ENCODE peak calls at places on chromosomes 11 and 22, in six cellular contexts. G, P, B, E, D and S are unnamed samples.

GRCh38 chr11:8056810-8057463 is 24.1 kb upstream of the TUB start:
- DNase-seq in P (no peak), E (no peak), D (no peak), G (no peak), B (no peak), S (peak; percentile 53)

GRCh38 chr11:67420646-67421420 is 5.4 kb downstream of the CARNS1 start:
- DNase-seq in G (peak; percentile 99), D (peak; percentile 81), B (peak; percentile 96), P (peak; percentile 97), E (peak; percentile 45), S (peak; percentile 97)

GRCh38 chr11:65377036-65377435 is 5.4 kb downstream of the SLC25A45 start:
- DNase-seq in G (no peak), B (no peak), E (no peak), D (no peak), P (no peak), S (no peak)

GRCh38 chr11:83054001-83054400 is 17.7 kb downstream of the RAB30 start:
- DNase-seq in D (no peak), G (no peak), P (no peak), B (no peak), E (no peak), S (no peak)

GRCh38 chr11:61172888-61173287 is 11.7 kb upstream of the VPS37C start:
- DNase-seq in P (no peak), D (no peak), B (no peak), E (no peak), G (no peak), S (no peak)

GRCh38 chr22:36344106-36344827 is 43.5 kb downstream of the MYH9 start:
- DNase-seq in P (no peak), D (no peak), B (no peak), E (no peak), G (no peak), S (no peak)

GRCh38 chr22:31945971-31946680 is 1.8 kb downstream of the YWHAH start:
- DNase-seq in B (no peak), G (no peak), P (no peak), E (no peak), D (no peak), S (no peak)

GRCh38 chr22:37498289-37498909 is 12.2 kb upstream of the MFNG start:
- DNase-seq in D (no peak), G (peak; percentile 76), E (no peak), P (no peak), B (no peak), S (no peak)

GRCh38 chr22:42262964-42263363 is 7.5 kb downstream of the TCF20 start:
- DNase-seq in D (no peak), G (no peak), E (no peak), P (no peak), B (no peak), S (no peak)

GRCh38 chr11:75585271-75585670 is 23.2 kb downstream of the SERPINH1 start:
- DNase-seq in G (no peak), E (no peak), B (no peak), D (no peak), P (no peak), S (no peak)

GRCh38 chr22:42335839-42336378 is 65.5 kb upstream of the TCF20 start:
- DNase-seq in E (no peak), G (no peak), P (no peak), B (no peak), D (no peak), S (no peak)

GRCh38 chr11:109205312-109205711 is 216.7 kb upstream of the C11orf87 start:
- DNase-seq in D (no peak), P (no peak), E (no peak), B (no peak), G (no peak), S (no peak)

GRCh38 chr11:69156673-69157155 is 979 bp downstream of the SMIM38 start:
- DNase-seq in E (no peak), P (no peak), G (no peak), B (peak; percentile 62), D (no peak), S (no peak)

GRCh38 chr22:19292262-19293230 is 1.0 kb upstream of the CLTCL1 start:
- DNase-seq in D (no peak), G (no peak), B (no peak), E (no peak), P (peak; percentile 15), S (peak; percentile 68)

GRCh38 chr22:27810566-27810965 is 9.0 kb upstream of the MN1 start:
- DNase-seq in P (peak; percentile 62), E (no peak), B (no peak), G (no peak), D (no peak), S (no peak)

GRCh38 chr11:29333993-29334780 is 682.6 kb downstream of the KCNA4 start:
- DNase-seq in P (no peak), E (peak; percentile 26), G (no peak), B (no peak), D (peak; percentile 29), S (no peak)

GRCh38 chr11:77053217-77054013 is 13.4 kb upstream of the CAPN5 start:
- DNase-seq in E (no peak), G (no peak), D (no peak), B (no peak), P (no peak), S (no peak)

GRCh38 chr11:126924381-126924780 is 76.2 kb downstream of the KIRREL3 start:
- DNase-seq in E (no peak), P (no peak), G (no peak), B (no peak), D (no peak), S (no peak)

GRCh38 chr22:45336971-45337431 is 27.3 kb downstream of the FAM118A start:
- DNase-seq in B (no peak), E (no peak), P (peak; percentile 84), D (no peak), G (no peak), S (no peak)

GRCh38 chr22:45334528-45334927 is 24.8 kb downstream of the FAM118A start:
- DNase-seq in D (no peak), E (no peak), P (no peak), B (no peak), G (no peak), S (no peak)

GRCh38 chr22:45334068-45334467 is 24.3 kb downstream of the FAM118A start:
- DNase-seq in E (no peak), D (no peak), P (no peak), B (no peak), G (no peak), S (no peak)

GRCh38 chr22:45335854-45336492 is 26.2 kb downstream of the FAM118A start:
- DNase-seq in D (no peak), E (no peak), G (no peak), P (no peak), B (no peak), S (no peak)

DNA sequence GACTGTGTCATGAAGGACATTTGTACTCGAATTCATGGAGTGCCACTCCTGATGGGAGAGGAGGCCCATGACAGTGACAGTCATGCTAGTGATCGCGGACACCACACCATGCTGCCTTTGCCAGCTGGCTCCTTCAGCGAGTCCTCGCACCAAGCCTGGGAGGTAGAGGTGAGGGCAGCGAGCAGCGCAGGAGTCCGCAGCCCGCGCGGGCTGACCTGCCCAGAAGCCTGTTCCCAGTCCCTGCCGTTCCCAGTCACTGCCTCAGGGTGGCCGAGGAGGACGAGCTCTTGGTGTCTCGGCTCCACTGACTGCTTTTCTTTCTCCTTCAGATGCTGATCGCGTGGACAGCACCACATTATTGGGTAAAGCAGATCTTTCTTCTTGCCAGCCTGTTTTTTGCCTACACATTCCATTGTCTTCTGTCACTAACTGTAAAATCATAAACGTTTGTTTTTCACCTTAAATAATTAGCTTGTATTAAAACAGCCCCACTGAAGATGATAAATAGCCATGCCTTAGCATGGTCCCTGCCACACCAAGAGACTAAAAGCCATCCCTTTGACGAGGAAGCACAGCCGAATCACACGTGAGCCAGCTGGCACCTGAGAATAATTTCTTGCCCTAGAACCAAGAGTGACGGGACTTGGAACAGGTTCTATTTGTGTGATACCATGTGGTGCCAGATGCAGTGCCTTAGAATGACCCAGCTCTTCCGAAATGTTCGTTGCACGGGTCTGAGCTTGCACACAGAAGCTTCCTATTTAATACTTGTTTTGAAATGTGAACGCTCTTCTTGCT is 25.5 kb downstream of the FAM118A start:
- DNase-seq in B (no peak), G (peak; percentile 42), P (peak; percentile 85), E (no peak), D (no peak), S (no peak)
- TF ChIP-seq CTCF in B (no peak), G (peak; percentile 22), P (peak; percentile 53), E (peak; percentile 6), D (no peak), S (no peak)

DNA sequence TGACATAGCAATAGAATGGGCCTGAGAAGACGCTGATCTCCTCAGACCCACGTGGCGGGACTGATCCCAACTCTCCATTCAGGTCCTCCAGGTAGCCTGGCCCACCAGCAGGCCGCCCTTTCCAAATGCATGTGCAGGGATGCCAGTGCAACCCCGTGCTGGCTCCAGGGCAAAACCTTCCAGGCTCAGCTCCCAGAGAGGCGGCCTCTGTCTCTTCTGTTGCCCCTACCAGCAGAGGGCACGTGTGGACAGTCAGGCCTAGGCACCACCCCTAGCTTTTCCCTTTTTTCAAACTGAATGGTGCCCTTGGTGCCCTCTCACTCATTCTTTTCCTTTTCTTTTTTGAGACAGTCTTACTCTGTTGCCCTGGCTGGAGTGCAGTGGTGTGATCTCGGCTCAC is 121.7 kb downstream of the OSBP2 start:
- DNase-seq in G (no peak), P (no peak), B (no peak), D (no peak), E (no peak), S (no peak)
- TF ChIP-seq CTCF in G (no peak), P (no peak), B (no peak), D (peak; percentile 49), E (no peak), S (no peak)

GRCh38 chr11:119993732-119994131 is 144.2 kb downstream of the TRIM29 start:
- DNase-seq in G (no peak), B (no peak), P (no peak), E (no peak), D (no peak), S (no peak)
- TF ChIP-seq CTCF in G (no peak), B (no peak), P (peak; percentile 25), E (no peak), D (peak; percentile 23), S (no peak)

GRCh38 chr11:16000065-16000464 is 356.3 kb downstream of the SOX6 start:
- DNase-seq in E (no peak), G (no peak), D (no peak), B (no peak), P (no peak), S (no peak)

GRCh38 chr11:16007514-16007913 is 348.8 kb downstream of the SOX6 start:
- DNase-seq in B (no peak), G (no peak), D (no peak), E (no peak), P (no peak), S (no peak)

GRCh38 chr11:16001044-16001568 is 355.2 kb downstream of the SOX6 start:
- DNase-seq in G (no peak), B (no peak), E (no peak), P (no peak), D (no peak), S (no peak)

GRCh38 chr11:16002942-16003341 is 353.4 kb downstream of the SOX6 start:
- DNase-seq in E (no peak), B (no peak), D (no peak), G (no peak), P (no peak), S (no peak)

DNA sequence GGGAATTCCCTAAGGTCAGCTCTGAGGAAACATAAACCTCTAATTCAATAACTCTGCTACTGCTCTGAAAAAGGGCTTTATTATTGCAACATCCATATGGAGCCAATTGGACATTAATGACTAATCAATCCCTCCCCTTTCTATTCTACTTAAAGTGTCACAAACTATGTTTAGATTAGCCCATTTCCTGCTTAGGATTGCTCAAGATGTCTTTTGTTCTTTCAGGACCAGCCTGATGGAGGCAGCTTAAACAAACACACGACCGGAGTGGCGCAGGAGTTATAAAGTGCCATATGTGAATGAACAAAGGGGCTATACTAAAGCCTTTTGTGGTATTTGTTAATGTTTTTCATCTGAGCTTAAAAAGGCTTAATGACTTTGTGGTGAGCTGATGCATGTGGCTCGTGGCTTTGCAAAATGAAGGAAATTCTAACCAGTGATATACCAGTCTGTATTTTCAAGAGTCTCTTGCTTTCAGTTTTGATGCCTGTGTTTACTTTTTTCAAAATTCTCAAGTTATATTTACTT is 354.4 kb downstream of the SOX6 start:
- DNase-seq in E (peak; percentile 98), P (no peak), D (peak; percentile 10), B (peak; percentile 37), G (no peak), S (no peak)
- TF ChIP-seq CTCF in E (no peak), P (no peak), D (no peak), B (no peak), G (no peak), S (no peak)